ENCODE peak calls at places on chromosomes 12 and 14, in nine cellular contexts. I is B cell; L is AG04449; F is cardiac muscle cell; H is heart left ventricle; P is nephron progenitor cell; J is A549; X is CD8-positive, alpha-beta T cell; Z is body of pancreas. N is an unnamed sample.

GRCh38 chr12:3203713-3204112 is 126.5 kb downstream of the TSPAN9 start:
- DNase-seq in F (no peak), L (no peak), P (no peak), H (no peak), I (no peak), J (no peak), Z (no peak), X (no peak), N (no peak)

GRCh38 chr12:114799574-114800487 is 115.9 kb upstream of the TBX3 start:
- DNase-seq in Z (peak), X (no peak), J (no peak), L (no peak), P (peak), I (no peak), F (peak), H (peak), N (no peak)

GRCh38 chr14:104291123-104292000 is 153.0 kb downstream of the KIF26A start:
- DNase-seq in P (no peak), F (peak), H (no peak), L (no peak), J (no peak), X (no peak), I (no peak), Z (peak), N (no peak)

GRCh38 chr14:93693914-93694313 is 94.4 kb downstream of the PRIMA1 start:
- DNase-seq in X (no peak), J (no peak), Z (no peak), I (no peak), P (no peak), F (no peak), L (no peak), H (no peak), N (no peak)

GRCh38 chr12:113271853-113272561 is 50.7 kb downstream of the TPCN1 start:
- DNase-seq in X (no peak), J (no peak), I (no peak), F (no peak), L (peak), H (peak), P (no peak), Z (peak), N (no peak)

GRCh38 chr12:115337693-115338543 is 653.9 kb upstream of the TBX3 start:
- DNase-seq in I (no peak), H (peak), F (no peak), L (no peak), P (no peak), X (no peak), Z (peak), J (peak), N (peak)

GRCh38 chr14:69657961-69658360 is 46.6 kb downstream of the SUSD6 start:
- DNase-seq in P (peak), L (no peak), X (no peak), I (no peak), J (no peak), F (peak), H (no peak), Z (peak), N (peak)

GRCh38 chr14:101960225-101960624 is 4.1 kb upstream of the DYNC1H1 start:
- DNase-seq in I (peak), F (peak), L (no peak), X (no peak), H (no peak), Z (no peak), P (no peak), J (no peak), N (no peak)

GRCh38 chr12:99271071-99271470 is 376.5 kb upstream of the GARIN6 start:
- DNase-seq in I (no peak), Z (no peak), F (no peak), X (no peak), J (no peak), H (no peak), P (no peak), L (no peak), N (no peak)

GRCh38 chr12:89883630-89884364 is 175.2 kb upstream of the ATP2B1 start:
- DNase-seq in F (no peak), J (no peak), I (no peak), L (no peak), X (no peak), H (no peak), P (no peak), Z (no peak), N (no peak)

GRCh38 chr12:27814851-27815591 is 35.0 kb upstream of the MANSC4 start:
- DNase-seq in H (no peak), F (no peak), X (no peak), I (no peak), L (no peak), J (no peak), Z (no peak), P (no peak), N (peak)

GRCh38 chr14:96634481-96634880 is 132.3 kb downstream of the PAPOLA start:
- DNase-seq in L (no peak), X (no peak), I (no peak), F (no peak), Z (no peak), J (no peak), H (no peak), P (no peak), N (no peak)

GRCh38 chr12:54683388-54683787 is 35.2 kb upstream of the DCD start:
- DNase-seq in L (no peak), J (no peak), I (no peak), Z (no peak), X (no peak), H (no peak), P (no peak), F (no peak), N (no peak)

GRCh38 chr14:101005447-101005846 is 101.9 kb upstream of the RTL1 start:
- DNase-seq in L (no peak), Z (peak), J (no peak), I (no peak), X (no peak), P (no peak), H (no peak), F (no peak), N (no peak)

GRCh38 chr14:76958975-76959710 is 69.4 kb downstream of the IRF2BPL start:
- DNase-seq in I (peak), H (peak), F (peak), P (no peak), L (no peak), X (no peak), Z (no peak), J (no peak), N (no peak)

GRCh38 chr14:96039633-96040311 is 610 bp downstream of the C14orf132 start:
- DNase-seq in Z (no peak), P (peak), F (peak), J (peak), L (no peak), I (peak), H (no peak), X (peak), N (no peak)

GRCh38 chr12:15662303-15662980 is 126.7 kb downstream of the EPS8 start:
- DNase-seq in Z (no peak), X (no peak), F (no peak), I (no peak), L (peak), J (peak), P (no peak), H (no peak), N (no peak)

GRCh38 chr12:57479376-57480115 is at the start of gene ARHGAP9:
- DNase-seq in X (peak), P (no peak), J (no peak), I (peak), L (no peak), F (no peak), Z (no peak), H (no peak), N (no peak)

GRCh38 chr12:34607520-34608195 is 585.4 kb downstream of the ALG10 start:
- DNase-seq in P (no peak), J (no peak), I (no peak), L (no peak), H (no peak), X (no peak), Z (no peak), F (no peak), N (no peak)

GRCh38 chr12:115210533-115211252 is 526.7 kb upstream of the TBX3 start:
- DNase-seq in X (no peak), Z (no peak), J (no peak), F (no peak), P (no peak), H (no peak), L (no peak), I (no peak), N (no peak)

GRCh38 chr14:101087614-101088394 is 184.3 kb upstream of the RTL1 start:
- DNase-seq in I (no peak), J (no peak), Z (no peak), X (no peak), F (no peak), L (no peak), P (no peak), H (no peak), N (no peak)

GRCh38 chr14:101463566-101464171 is 97.6 kb upstream of the DIO3 start:
- DNase-seq in J (no peak), L (no peak), H (no peak), X (no peak), I (no peak), F (no peak), Z (no peak), P (no peak), N (no peak)

GRCh38 chr14:51626788-51627187 is 24.9 kb upstream of the FRMD6 start:
- DNase-seq in Z (no peak), X (no peak), P (no peak), I (no peak), L (no peak), H (no peak), J (no peak), F (no peak), N (no peak)

GRCh38 chr12:54565658-54566552 is 16.5 kb downstream of the PDE1B start:
- DNase-seq in P (no peak), F (no peak), X (no peak), Z (no peak), L (no peak), J (no peak), I (no peak), H (no peak), N (no peak)

GRCh38 chr14:33891700-33892099 is 59.2 kb downstream of the EGLN3 start:
- DNase-seq in L (no peak), H (no peak), Z (no peak), X (no peak), F (no peak), I (no peak), J (no peak), P (no peak), N (no peak)

DNA sequence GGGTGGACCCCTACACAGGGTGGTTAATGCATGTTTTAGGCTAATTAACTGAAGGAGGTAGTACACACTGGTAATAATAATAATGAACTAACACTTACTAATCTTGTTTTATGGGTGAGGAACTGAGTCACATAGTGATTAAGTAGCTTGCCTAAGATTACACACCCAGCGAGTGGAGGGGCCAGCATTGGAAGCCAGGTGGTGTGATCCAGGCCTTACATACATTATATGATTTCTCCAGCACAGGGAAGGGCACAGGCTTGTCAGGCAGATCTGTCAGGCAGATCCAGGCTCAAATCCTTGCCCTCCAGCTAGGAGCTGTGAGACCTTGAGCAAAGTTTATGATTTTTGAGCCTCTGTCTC is 19.1 kb upstream of the CEBPE start:
- DNase-seq in H (no peak), P (no peak), Z (no peak), X (no peak), F (no peak), I (no peak), L (no peak), J (no peak), N (no peak)
- TF ChIP-seq CTCF in H (no peak), P (no peak), Z (no peak), X (no peak), F (no peak), I (no peak), L (no peak), J (no peak), N (no peak)

GRCh38 chr14:37598973-37599526 is 3.6 kb downstream of the TTC6 start:
- DNase-seq in I (no peak), Z (no peak), X (no peak), F (no peak), J (no peak), H (no peak), P (no peak), L (no peak), N (no peak)

GRCh38 chr14:37598085-37598972 is 2.9 kb downstream of the TTC6 start:
- DNase-seq in J (no peak), I (no peak), F (no peak), X (no peak), Z (no peak), P (peak), H (no peak), L (no peak), N (no peak)

GRCh38 chr14:37600880-37601741 is 5.7 kb downstream of the TTC6 start:
- DNase-seq in H (no peak), J (no peak), Z (no peak), I (no peak), P (no peak), X (no peak), L (no peak), F (no peak), N (no peak)

GRCh38 chr14:37601849-37602248 is 6.4 kb downstream of the TTC6 start:
- DNase-seq in X (no peak), P (no peak), J (no peak), L (no peak), I (no peak), F (no peak), H (no peak), Z (no peak), N (no peak)

GRCh38 chr14:37599527-37600368 is 4.3 kb downstream of the TTC6 start:
- DNase-seq in H (no peak), J (no peak), L (no peak), P (peak), F (no peak), X (no peak), I (no peak), Z (no peak), N (no peak)
- TF ChIP-seq CTCF in H (no peak), J (no peak), L (no peak), P (no peak), F (no peak), X (no peak), I (no peak), Z (no peak), N (no peak)

GRCh38 chr14:38255408-38255672 is 553 bp downstream of the CLEC14A start:
- DNase-seq in J (no peak), L (no peak), X (no peak), P (peak), Z (peak), F (no peak), H (peak), I (peak), N (no peak)
- TF ChIP-seq CTCF in J (no peak), L (no peak), X (no peak), P (no peak), Z (no peak), F (no peak), H (no peak), I (no peak), N (no peak)

GRCh38 chr14:26191123-26191522 is 406.7 kb downstream of the NOVA1 start:
- DNase-seq in H (no peak), X (no peak), Z (no peak), F (peak), L (no peak), J (no peak), I (no peak), P (no peak), N (no peak)
- TF ChIP-seq CTCF in H (no peak), X (no peak), Z (no peak), F (peak), L (no peak), J (no peak), I (no peak), P (no peak), N (peak)

DNA sequence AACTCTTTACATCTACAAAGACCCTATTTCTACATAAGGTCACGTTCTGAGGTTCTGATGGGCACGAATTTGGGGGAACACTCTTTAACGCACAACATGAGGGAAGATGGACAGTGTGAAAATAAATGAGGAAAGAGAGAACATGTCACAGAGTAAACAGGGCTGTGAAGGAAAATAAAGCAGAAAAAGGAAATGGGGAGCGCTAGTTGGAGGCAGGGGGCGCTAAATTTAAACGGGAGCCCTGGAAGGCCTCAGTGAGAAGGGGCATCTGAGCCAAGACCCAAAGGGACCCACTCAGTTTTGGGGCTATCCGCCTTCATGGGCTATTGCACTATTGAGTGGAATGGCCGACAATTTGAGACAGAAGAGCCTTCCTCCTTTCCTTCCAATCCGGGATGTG is 50.5 kb downstream of the PLXNC1 start:
- DNase-seq in P (no peak), X (no peak), F (no peak), L (no peak), Z (no peak), I (no peak), H (no peak), J (no peak), N (no peak)
- TF ChIP-seq CTCF in P (no peak), X (no peak), F (no peak), L (no peak), Z (no peak), I (no peak), H (no peak), J (no peak), N (peak)

GRCh38 chr14:71212093-71212492 is 304.8 kb downstream of the PCNX1 start:
- DNase-seq in L (no peak), J (no peak), H (no peak), X (no peak), F (no peak), I (no peak), P (no peak), Z (no peak), N (no peak)

GRCh38 chr14:71206123-71206522 is 298.9 kb downstream of the PCNX1 start:
- DNase-seq in F (no peak), L (no peak), J (no peak), I (no peak), P (no peak), X (no peak), H (no peak), Z (no peak), N (no peak)

GRCh38 chr14:71209888-71210287 is 302.6 kb downstream of the PCNX1 start:
- DNase-seq in I (no peak), P (no peak), H (no peak), L (no peak), Z (no peak), J (no peak), X (no peak), F (no peak), N (no peak)

GRCh38 chr14:71206766-71207371 is 299.6 kb downstream of the PCNX1 start:
- DNase-seq in J (peak), X (no peak), P (no peak), I (no peak), H (peak), F (no peak), Z (peak), L (peak), N (no peak)

DNA sequence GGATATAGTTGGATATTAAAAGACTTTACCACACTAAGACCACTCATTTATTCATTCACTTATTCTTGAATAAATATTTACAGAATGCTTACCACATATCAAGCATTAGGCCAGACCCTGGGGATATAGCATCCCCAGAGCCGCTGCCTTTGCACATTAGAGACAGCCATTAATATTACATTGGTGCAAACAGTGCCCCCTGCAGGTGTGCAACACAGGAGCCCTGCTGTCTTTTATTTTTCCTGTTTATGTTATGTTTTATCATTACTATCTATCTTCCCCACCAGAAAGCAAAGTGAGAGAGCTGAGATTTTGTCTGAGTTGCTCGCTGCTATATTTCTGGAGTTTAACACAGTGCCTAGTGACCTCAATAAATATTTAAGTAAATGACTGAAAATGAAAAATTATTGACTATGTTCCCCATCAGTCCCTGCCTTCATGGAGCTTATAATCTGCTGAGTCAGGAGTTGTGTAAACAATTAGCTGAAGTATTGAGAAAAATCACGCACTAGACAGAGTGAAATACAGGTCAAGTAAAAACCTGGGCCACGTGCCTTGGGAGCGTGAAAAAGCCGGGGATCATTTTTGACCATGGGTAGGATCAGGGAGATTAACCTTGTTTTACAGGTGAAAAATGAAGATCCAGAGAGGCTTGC is 301.6 kb downstream of the PCNX1 start:
- DNase-seq in X (no peak), Z (no peak), F (no peak), L (no peak), J (no peak), P (no peak), I (no peak), H (no peak), N (no peak)
- TF ChIP-seq CTCF in X (no peak), Z (no peak), F (no peak), L (no peak), J (no peak), P (no peak), I (no peak), H (no peak), N (no peak)

N was measured in LNCaP clone FGC.